ENCODE peak calls at places on chromosomes 16 and 17, in ten cellular contexts. K, E, D, F, Y, J, W, R, O and B are unnamed samples. For H3K4me1, the result is how much of the 10 kb centered on the place peaks cover.

GRCh38 chr17:28883967-28884702 is 13.4 kb downstream of the FLOT2 start:
- DNase-seq in R (no peak), W (no peak), D (no peak), J (no peak), F (no peak), Y (no peak), E (no peak), O (no peak), K (no peak), B (no peak)

GRCh38 chr16:66081967-66082366 is 284.5 kb upstream of the CDH5 start:
- DNase-seq in O (no peak), E (no peak), D (no peak), R (peak), Y (no peak), J (no peak), F (no peak), K (no peak), W (peak), B (peak)

GRCh38 chr17:57215317-57215716 is 41.0 kb upstream of the MSI2 start:
- DNase-seq in O (peak), R (no peak), E (peak), J (peak), D (peak), Y (no peak), W (no peak), F (peak), K (no peak), B (peak)

GRCh38 chr17:57982452-57983170 is 5.4 kb downstream of the VEZF1 start:
- DNase-seq in K (no peak), O (no peak), E (no peak), F (no peak), Y (no peak), J (no peak), D (no peak), W (no peak), R (no peak), B (no peak)

GRCh38 chr16:81523387-81524115 is 78.9 kb downstream of the CMIP start:
- DNase-seq in O (peak), K (no peak), D (no peak), W (peak), R (no peak), F (peak), J (peak), Y (no peak), E (no peak), B (no peak)

GRCh38 chr17:64707077-64707591 is 45.0 kb upstream of the SMURF2 start:
- DNase-seq in E (no peak), F (peak), K (no peak), Y (no peak), O (peak), J (peak), R (peak), D (peak), W (peak), B (peak)

GRCh38 chr17:8146381-8147140 is 5.6 kb downstream of the PER1 start:
- DNase-seq in Y (no peak), K (no peak), W (no peak), F (no peak), R (no peak), E (no peak), O (no peak), J (no peak), D (no peak), B (no peak)

GRCh38 chr17:72407336-72408121 is 286.7 kb downstream of the SOX9 start:
- DNase-seq in W (no peak), F (peak), J (peak), E (no peak), D (peak), R (no peak), O (peak), Y (no peak), K (no peak), B (no peak)

GRCh38 chr17:72117748-72118587 is 2.9 kb upstream of the SOX9 start:
- DNase-seq in R (no peak), W (no peak), O (no peak), J (no peak), K (no peak), D (no peak), E (no peak), Y (peak), F (no peak), B (no peak)

GRCh38 chr17:44331249-44331760 is 6.7 kb upstream of the SLC25A39 start:
- DNase-seq in R (peak), E (peak), D (peak), J (peak), W (no peak), K (no peak), O (peak), F (peak), Y (peak), B (no peak)

GRCh38 chr17:236641-237405 is 55.4 kb upstream of the DOC2B start:
- DNase-seq in E (no peak), D (no peak), W (no peak), F (no peak), Y (peak), R (no peak), J (no peak), K (no peak), O (no peak), B (no peak)

GRCh38 chr17:42407289-42407836 is 15.7 kb downstream of the CAVIN1 start:
- DNase-seq in O (peak), E (peak), R (peak), J (peak), K (no peak), W (no peak), D (peak), F (peak), Y (peak), B (no peak)

GRCh38 chr17:76053230-76054111 is 18.8 kb downstream of the SRP68 start:
- DNase-seq in O (no peak), E (peak), K (no peak), D (peak), W (no peak), R (no peak), J (no peak), Y (no peak), F (no peak), B (no peak)

GRCh38 chr17:77125432-77125901 is 15.3 kb upstream of the SEC14L1 start:
- DNase-seq in E (no peak), F (no peak), W (peak), Y (no peak), J (no peak), O (no peak), K (no peak), D (peak), R (peak), B (no peak)

GRCh38 chr16:51524555-51525373 is 373.7 kb upstream of the SALL1 start:
- DNase-seq in O (no peak), E (no peak), F (no peak), K (no peak), Y (no peak), R (no peak), W (no peak), D (no peak), J (no peak), B (no peak)

GRCh38 chr16:10878644-10879498 is 1.9 kb downstream of the CIITA start:
- DNase-seq in W (no peak), E (no peak), J (peak), Y (peak), D (no peak), R (no peak), F (peak), O (no peak), K (no peak), B (no peak)

GRCh38 chr17:7549401-7550055 is 670 bp downstream of the TNFSF12 start:
- DNase-seq in R (no peak), O (no peak), D (no peak), K (no peak), F (peak), E (no peak), Y (peak), J (no peak), W (no peak), B (no peak)

GRCh38 chr17:79607941-79608728 is 2.7 kb downstream of the RBFOX3 start:
- DNase-seq in F (no peak), J (no peak), E (peak), W (no peak), R (no peak), O (no peak), K (no peak), D (peak), Y (peak), B (no peak)

GRCh38 chr17:67377727-67378443 is 804 bp downstream of the PITPNC1 start:
- DNase-seq in R (no peak), D (no peak), K (no peak), O (peak), W (no peak), J (peak), Y (no peak), F (peak), E (peak), B (no peak)

GRCh38 chr16:12229759-12230594 is 253.4 kb downstream of the SNX29 start:
- DNase-seq in E (no peak), Y (no peak), F (no peak), R (peak), D (no peak), O (no peak), W (no peak), K (no peak), J (no peak), B (no peak)

GRCh38 chr17:67018429-67019125 is 25.8 kb upstream of the CACNG1 start:
- DNase-seq in W (no peak), R (no peak), Y (no peak), K (no peak), F (no peak), O (no peak), D (no peak), E (no peak), J (no peak), B (no peak)

GRCh38 chr17:64118452-64118979 is 11.4 kb downstream of the ERN1 start:
- DNase-seq in D (peak), K (no peak), Y (no peak), E (peak), R (no peak), W (no peak), O (peak), F (peak), J (no peak), B (no peak)

GRCh38 chr17:69609495-69610315 is 195.2 kb downstream of the MAP2K6 start:
- DNase-seq in O (no peak), E (peak), J (no peak), D (peak), W (no peak), F (no peak), R (peak), Y (no peak), K (no peak), B (no peak)

GRCh38 chr16:82936941-82937551 is 310.3 kb downstream of the CDH13 start:
- DNase-seq in D (peak), E (no peak), K (no peak), F (no peak), R (no peak), W (no peak), O (no peak), Y (no peak), J (no peak), B (no peak)

GRCh38 chr16:70370924-70371323 is 24.2 kb downstream of the DDX19A start:
- DNase-seq in E (no peak), K (no peak), W (no peak), O (no peak), R (no peak), D (no peak), J (no peak), F (no peak), Y (no peak), B (no peak)

GRCh38 chr16:79767597-79768280 is 167.2 kb upstream of the MAF start:
- DNase-seq in Y (no peak), E (no peak), D (no peak), R (peak), O (peak), F (peak), J (no peak), K (no peak), W (no peak), B (no peak)
- TF ChIP-seq CTCF in Y (peak), E (peak), D (no peak), R (peak), O (peak), F (no peak), J (peak), K (peak), W (peak), B (no peak)

DNA sequence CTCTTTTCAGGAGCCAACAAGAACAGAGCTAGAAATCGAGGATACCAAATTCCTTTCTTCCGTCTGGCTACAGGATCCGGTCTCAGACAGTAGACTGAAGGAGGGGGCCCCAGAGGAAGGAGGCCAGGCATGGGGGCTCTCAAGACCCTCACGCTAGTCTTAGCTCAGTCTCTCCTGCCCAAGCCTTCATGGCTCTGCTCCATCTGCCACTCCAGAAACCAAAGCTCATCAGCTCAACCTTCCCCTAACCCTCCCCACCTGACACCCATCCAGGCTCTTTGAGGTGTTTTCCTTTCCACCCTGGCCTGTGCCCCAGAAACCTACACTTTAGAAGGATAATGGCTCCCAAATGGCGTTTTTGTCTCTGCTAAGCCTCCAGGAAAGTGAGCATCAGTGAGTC is 6.2 kb upstream of the TMEM92 start:
- DNase-seq in J (no peak), Y (no peak), W (no peak), O (no peak), F (no peak), K (no peak), D (no peak), E (peak), R (no peak), B (no peak)
- H3K4me1 ChIP-seq in J (under half), Y (under half), W (under half), O (under half), F (half or more), K (under half), D (under half), E (under half), R (under half), B (under half)

GRCh38 chr16:53434436-53435065 is at the start of gene RBL2:
- DNase-seq in D (peak), F (peak), E (peak), K (no peak), R (peak), W (no peak), J (peak), O (peak), Y (peak), B (peak)
- TF ChIP-seq POLR2AphosphoS5 in D (peak), F (peak), E (peak), K (no peak), R (peak), W (peak), J (peak), O (no peak), Y (no peak), B (peak)

DNA sequence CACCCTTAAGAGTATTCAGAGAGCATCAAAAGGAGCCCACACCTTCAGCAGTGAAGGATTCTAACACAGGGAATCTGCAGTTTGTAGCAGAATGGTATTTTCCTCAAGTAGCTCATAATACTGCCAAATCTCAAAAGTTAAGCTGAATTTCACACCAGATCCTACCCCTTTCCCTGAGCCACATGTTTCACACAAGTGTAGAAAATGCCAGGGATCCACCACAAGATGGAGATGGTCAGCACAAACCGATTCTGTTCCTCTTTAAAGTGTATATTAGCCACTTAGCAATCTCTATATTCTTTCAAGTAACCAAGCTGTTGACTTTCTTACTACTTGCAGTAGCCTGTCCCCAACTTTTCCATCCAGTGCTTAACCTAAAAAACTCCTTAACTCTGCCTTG is 13.2 kb downstream of the GINS2 start:
- DNase-seq in Y (no peak), O (no peak), W (no peak), D (peak), F (no peak), E (peak), R (peak), J (no peak), K (no peak), B (no peak)
- TF ChIP-seq CTCF in Y (peak), O (peak), W (peak), D (peak), F (no peak), E (peak), R (peak), J (no peak), K (peak), B (no peak)

DNA sequence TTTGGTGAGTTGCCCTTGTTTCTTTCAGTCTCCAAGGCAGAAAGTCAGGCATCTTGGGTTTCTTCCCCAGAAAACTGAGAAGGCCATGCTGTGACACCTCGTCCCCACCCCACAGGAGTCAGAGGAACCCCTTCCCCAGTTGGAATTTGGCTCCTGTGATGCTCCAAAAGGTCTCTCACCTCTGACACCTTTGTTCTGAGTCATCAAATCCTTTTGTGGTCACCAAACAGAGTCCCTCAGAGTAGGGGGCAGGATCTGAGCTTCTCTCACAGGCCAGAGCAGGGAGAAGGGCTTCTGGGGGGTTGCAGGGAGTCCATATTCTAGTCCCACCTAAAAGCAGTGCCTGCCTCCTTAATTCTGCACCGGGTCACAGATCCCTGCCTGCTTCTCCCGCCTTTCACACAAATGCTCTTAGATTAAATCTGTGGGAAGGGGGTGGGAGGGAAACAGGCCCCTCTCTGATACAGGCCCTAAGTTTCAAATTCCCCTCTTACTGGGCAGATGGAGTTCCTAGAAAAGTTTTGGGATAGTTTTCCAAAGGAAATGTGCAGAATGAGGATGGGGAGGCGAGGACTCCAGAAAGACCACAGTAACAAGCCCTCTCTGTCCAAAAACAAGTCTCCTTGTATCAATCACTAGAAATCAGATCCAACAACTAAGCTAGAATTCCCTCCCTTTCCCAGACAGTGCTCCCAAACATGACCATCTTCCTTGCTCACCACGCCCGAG is 1.3 kb downstream of the PHOSPHO1 start:
- DNase-seq in K (no peak), W (no peak), O (no peak), J (no peak), E (no peak), R (no peak), F (no peak), D (no peak), Y (no peak), B (no peak)
- H3K4me1 ChIP-seq in K (under half), W (under half), O (under half), J (under half), E (under half), R (under half), F (under half), D (under half), Y (under half), B (under half)

DNA sequence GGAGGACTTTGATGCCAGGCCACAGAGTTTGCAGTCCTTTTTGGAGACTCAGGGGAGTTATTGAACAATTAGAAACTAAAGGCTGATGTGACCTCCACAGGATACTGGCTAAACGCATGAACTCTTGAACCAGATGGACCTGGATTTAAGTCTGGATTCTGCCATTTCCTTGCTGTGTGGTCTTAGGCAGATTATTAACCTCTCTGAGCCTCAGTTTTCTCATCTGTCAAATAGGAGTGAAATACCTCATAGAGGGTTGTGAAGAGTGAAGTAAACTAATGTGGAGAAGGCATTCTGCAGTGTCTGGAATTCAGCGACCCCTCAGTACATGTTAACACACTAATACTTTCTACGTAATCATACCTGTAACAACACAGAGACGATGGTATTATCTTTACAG is 93.5 kb downstream of the PRKCB start:
- DNase-seq in E (no peak), J (no peak), O (no peak), W (no peak), D (no peak), Y (no peak), R (no peak), K (no peak), F (no peak), B (peak)
- TF ChIP-seq POLR2AphosphoS5 in E (no peak), J (no peak), O (no peak), W (no peak), D (no peak), Y (no peak), R (no peak), K (no peak), F (no peak), B (no peak)

GRCh38 chr16:67444259-67445125 is 13.6 kb downstream of the HSD11B2 start:
- DNase-seq in J (no peak), W (no peak), O (no peak), K (no peak), Y (no peak), R (no peak), D (no peak), E (no peak), F (no peak), B (no peak)
- TF ChIP-seq CTCF in J (no peak), W (no peak), O (no peak), K (no peak), Y (peak), R (peak), D (no peak), E (no peak), F (no peak), B (no peak)

DNA sequence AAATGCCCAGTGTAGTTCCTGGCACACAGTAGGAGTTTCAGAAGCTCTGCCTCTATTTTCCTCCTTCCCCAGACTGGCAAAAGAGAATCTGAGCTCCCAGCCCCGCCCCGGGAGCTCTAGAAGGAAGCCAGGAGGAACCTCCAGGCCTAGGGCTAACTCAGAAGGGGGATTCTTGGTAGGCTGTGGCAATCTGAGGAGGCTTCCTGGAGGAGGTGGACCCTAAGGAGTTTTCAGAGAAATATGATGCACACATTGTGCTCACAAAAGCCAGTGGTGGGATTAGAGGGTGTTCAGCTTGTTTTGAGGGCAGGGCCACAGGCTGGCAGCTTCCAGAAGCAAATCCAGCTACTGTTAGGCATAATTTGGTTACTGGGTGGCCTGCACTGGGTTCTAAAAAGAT is 10.0 kb downstream of the ADGRG1 start:
- DNase-seq in O (no peak), W (no peak), F (no peak), K (no peak), D (no peak), Y (no peak), E (no peak), J (no peak), R (no peak), B (no peak)
- H3K4me1 ChIP-seq in O (under half), W (under half), F (half or more), K (under half), D (under half), Y (under half), E (under half), J (under half), R (half or more), B (half or more)

GRCh38 chr16:3730161-3731125 is 13.1 kb upstream of the TRAP1 start:
- DNase-seq in K (no peak), D (no peak), O (no peak), Y (no peak), F (no peak), J (no peak), R (no peak), W (no peak), E (no peak), B (no peak)

GRCh38 chr16:3728424-3729160 is 11.3 kb upstream of the TRAP1 start:
- DNase-seq in Y (no peak), F (no peak), R (no peak), K (no peak), E (no peak), O (no peak), D (no peak), J (no peak), W (no peak), B (no peak)

GRCh38 chr16:3729161-3730112 is 12.1 kb upstream of the TRAP1 start:
- DNase-seq in O (no peak), E (no peak), Y (no peak), J (no peak), D (no peak), W (no peak), R (no peak), F (no peak), K (no peak), B (no peak)

GRCh38 chr16:3732171-3732570 is 14.8 kb upstream of the TRAP1 start:
- DNase-seq in D (no peak), O (no peak), R (no peak), Y (no peak), E (no peak), K (no peak), J (no peak), W (no peak), F (no peak), B (no peak)

GRCh38 chr16:3731126-3731935 is 14.0 kb upstream of the TRAP1 start:
- DNase-seq in W (no peak), Y (no peak), R (no peak), E (no peak), K (no peak), D (no peak), O (no peak), J (no peak), F (no peak), B (no peak)
- TF ChIP-seq POLR2AphosphoS5 in W (no peak), Y (peak), R (no peak), E (no peak), K (no peak), D (no peak), O (no peak), J (no peak), F (no peak), B (no peak)